ENCODE peak calls at places on chromosomes 3 and 15, in eight cellular contexts. V, S, B, W, Q, M, L and D are unnamed samples.
A peak's percentile ranks its signal among the peaks of the same experiment; 100 is the strongest.

GRCh38 chr3:107986505-107986904 is 104.3 kb downstream of the CD47 start:
- DNase-seq in B (no peak), M (no peak), S (no peak), L (no peak), W (no peak), V (no peak), Q (peak; percentile 32), D (no peak)

GRCh38 chr3:46368569-46368968 is 2.2 kb upstream of the CCR5 start:
- DNase-seq in L (no peak), W (no peak), M (peak; percentile 46), B (peak; percentile 77), Q (peak; percentile 21), S (no peak), V (peak; percentile 18), D (no peak)

GRCh38 chr15:99439524-99439835 is 126.3 kb upstream of the MEF2A start:
- DNase-seq in V (no peak), L (no peak), S (no peak), W (no peak), Q (no peak), M (no peak), B (no peak), D (no peak)

GRCh38 chr3:184558726-184559125 is 2.9 kb upstream of the EPHB3 start:
- DNase-seq in B (no peak), S (no peak), V (no peak), W (no peak), M (no peak), L (no peak), Q (no peak), D (no peak)

GRCh38 chr3:58564456-58565160 is 12.6 kb downstream of the FAM107A start:
- DNase-seq in Q (peak; percentile 68), L (peak; percentile 11), S (no peak), B (peak; percentile 23), M (no peak), W (no peak), V (peak; percentile 17), D (peak; percentile 31)

GRCh38 chr3:118760611-118761606 is 273.7 kb downstream of the IGSF11 start:
- DNase-seq in S (no peak), B (peak; percentile 67), L (no peak), W (no peak), M (no peak), Q (no peak), V (no peak), D (no peak)

GRCh38 chr3:158911586-158911985 is 109.7 kb downstream of the MFSD1 start:
- DNase-seq in B (no peak), L (no peak), V (no peak), Q (no peak), S (no peak), W (no peak), M (no peak), D (no peak)

GRCh38 chr3:179837374-179837773 is 184.5 kb downstream of the USP13 start:
- DNase-seq in V (no peak), M (no peak), S (no peak), Q (peak; percentile 17), B (no peak), L (no peak), W (peak; percentile 40), D (no peak)

GRCh38 chr15:31268911-31269784 is 57.5 kb upstream of the KLF13 start:
- DNase-seq in L (no peak), V (no peak), M (no peak), Q (no peak), S (no peak), B (no peak), W (no peak), D (no peak)

GRCh38 chr15:29677871-29678431 is 144.3 kb downstream of the TJP1 start:
- DNase-seq in L (no peak), W (no peak), V (no peak), Q (no peak), B (peak; percentile 29), S (no peak), M (no peak), D (no peak)

GRCh38 chr15:29678504-29679034 is 143.7 kb downstream of the TJP1 start:
- DNase-seq in B (no peak), V (no peak), L (no peak), Q (no peak), M (no peak), S (no peak), W (no peak), D (no peak)

GRCh38 chr15:29677450-29677849 is 144.8 kb downstream of the TJP1 start:
- DNase-seq in S (no peak), B (peak; percentile 15), Q (no peak), W (no peak), V (no peak), L (no peak), M (no peak), D (no peak)

GRCh38 chr15:29675791-29676301 is 146.4 kb downstream of the TJP1 start:
- DNase-seq in L (no peak), M (no peak), S (no peak), B (peak; percentile 59), Q (no peak), W (no peak), V (no peak), D (no peak)

DNA sequence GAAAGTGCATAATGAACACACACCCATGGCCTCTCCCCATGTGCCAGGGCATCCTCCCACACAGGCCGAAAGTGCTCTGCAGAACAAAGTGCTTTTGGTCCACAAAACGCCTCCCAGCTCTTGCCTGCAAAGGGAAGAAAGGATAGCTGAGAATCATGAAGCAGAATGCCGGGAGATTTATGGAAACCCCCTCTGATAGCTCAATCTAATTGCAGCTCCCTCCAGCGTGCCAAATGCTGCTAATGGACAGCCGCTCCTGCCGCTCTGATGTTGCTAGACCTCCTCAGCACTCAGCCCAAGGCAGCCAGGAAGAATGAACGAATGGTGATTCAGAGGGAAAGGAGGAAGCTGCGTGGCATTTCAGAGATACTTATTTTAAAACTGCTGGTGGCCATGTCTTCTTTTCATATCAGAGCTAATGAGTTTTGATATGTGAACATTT is 145.3 kb downstream of the TJP1 start:
- DNase-seq in B (peak; percentile 25), V (peak; percentile 43), Q (no peak), W (peak; percentile 19), S (no peak), M (no peak), L (no peak), D (no peak)
- H3K27ac ChIP-seq in B (no peak overlapping the region), V (peak overlapping the region; percentile 93), Q (no peak overlapping the region), W (no peak overlapping the region), S (no peak overlapping the region), M (no peak overlapping the region), L (peak overlapping the region; percentile 2), D (no peak overlapping the region)

GRCh38 chr3:136920904-136921649 is 36.7 kb upstream of the IL20RB start:
- DNase-seq in M (no peak), Q (no peak), V (no peak), W (no peak), L (no peak), B (no peak), S (no peak), D (no peak)
- H3K27ac ChIP-seq in M (no peak overlapping the region), Q (no peak overlapping the region), V (no peak overlapping the region), W (no peak overlapping the region), L (no peak overlapping the region), B (no peak overlapping the region), S (no peak overlapping the region), D (no peak overlapping the region)

DNA sequence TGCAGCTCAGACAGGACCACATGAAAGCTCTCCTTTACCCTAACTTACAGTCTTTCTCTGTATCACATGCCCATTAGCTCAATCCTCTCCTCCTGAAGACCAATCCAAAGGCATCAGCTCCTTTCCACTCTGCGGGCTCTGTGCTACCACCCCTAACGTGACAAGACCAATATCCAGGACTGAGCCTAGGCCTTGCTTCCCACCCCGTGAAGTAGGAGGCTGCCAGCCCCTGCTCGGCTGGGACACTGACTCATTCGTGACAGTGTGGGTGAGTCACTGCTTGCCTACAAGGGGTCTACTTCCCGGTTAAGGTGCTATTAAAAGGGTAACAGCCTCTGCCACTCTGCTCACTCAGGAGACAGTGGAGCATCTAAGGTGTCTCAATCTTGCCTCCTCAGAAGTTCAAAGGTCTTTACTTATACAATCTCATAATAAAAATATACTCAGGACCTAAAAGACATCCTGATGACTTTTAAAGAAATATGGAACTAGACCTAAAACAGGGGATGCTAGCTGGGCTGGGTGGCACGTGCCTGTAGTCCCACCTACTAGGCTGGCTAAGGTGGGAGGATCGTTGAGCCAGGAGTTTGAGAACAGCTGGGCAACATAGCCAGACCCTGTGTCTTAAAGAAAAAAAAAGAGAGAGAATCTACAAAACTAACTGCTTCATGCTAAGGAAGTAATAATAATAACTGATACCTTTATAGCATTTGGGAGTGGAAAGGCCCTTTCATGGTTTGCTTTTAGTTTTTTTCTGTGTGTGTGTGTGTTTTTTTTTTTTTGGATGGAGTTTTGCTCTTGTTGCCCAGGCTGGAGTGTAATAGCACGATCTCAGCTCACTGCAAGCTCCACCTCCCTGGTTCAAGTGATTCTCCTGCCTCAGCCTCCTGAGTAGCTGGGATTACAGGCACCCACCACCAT is 55.0 kb downstream of the TMEM44 start:
- DNase-seq in Q (peak; percentile 98), L (no peak), B (no peak), M (peak; percentile 32), S (no peak), W (peak; percentile 60), V (peak; percentile 83), D (no peak)
- H3K27ac ChIP-seq in Q (peak overlapping the region; percentile 50), L (peak overlapping the region; percentile 75), B (no peak overlapping the region), M (peak overlapping the region; percentile 60), S (peak overlapping the region; percentile 59), W (no peak overlapping the region), V (peak overlapping the region; percentile 93), D (peak overlapping the region; percentile 22)

GRCh38 chr15:98018761-98019351 is 58.4 kb downstream of the ARRDC4 start:
- DNase-seq in M (no peak), L (no peak), Q (no peak), V (no peak), S (no peak), B (no peak), W (no peak), D (no peak)

GRCh38 chr15:98012354-98012753 is 51.9 kb downstream of the ARRDC4 start:
- DNase-seq in S (no peak), L (no peak), Q (no peak), V (no peak), M (no peak), B (no peak), W (no peak), D (no peak)

GRCh38 chr15:98017150-98017964 is 56.9 kb downstream of the ARRDC4 start:
- DNase-seq in S (no peak), B (no peak), M (no peak), W (no peak), V (no peak), L (no peak), Q (no peak), D (no peak)
- H3K27ac ChIP-seq in S (no peak overlapping the region), B (no peak overlapping the region), M (no peak overlapping the region), W (no peak overlapping the region), V (no peak overlapping the region), L (no peak overlapping the region), Q (no peak overlapping the region), D (no peak overlapping the region)